ENCODE peak calls at places on chromosomes 2 and 18, in six cellular contexts. U is dorsolateral prefrontal cortex, X is AG04449, E is HL-60, W is prostate gland, J is tibial artery. G is an unnamed sample.

GRCh38 chr2:42127425-42128424 is 41.4 kb upstream of the EML4 start:
- DNase-seq in U (peak; percentile 54), X (no peak), E (no peak), W (peak; percentile 71), J (no peak), G (no peak)

GRCh38 chr2:23541453-23542334 is 156.7 kb downstream of the KLHL29 start:
- DNase-seq in U (no peak), X (no peak), E (no peak), W (no peak), J (no peak), G (no peak)

GRCh38 chr2:201936817-201937216 is 96.8 kb upstream of the FZD7 start:
- DNase-seq in U (no peak), X (no peak), E (no peak), W (no peak), J (no peak), G (no peak)

GRCh38 chr2:208172125-208172524 is 8.7 kb upstream of the CRYGA start:
- DNase-seq in U (no peak), X (no peak), E (peak; percentile 3), W (no peak), J (peak; percentile 26), G (no peak)

GRCh38 chr2:20635096-20635475 is 15.8 kb downstream of the HS1BP3 start:
- DNase-seq in U (no peak), X (no peak), E (no peak), W (no peak), J (no peak), G (no peak)

GRCh38 chr2:26997394-26997793 is 27.0 kb downstream of the MAPRE3 start:
- DNase-seq in U (no peak), X (no peak), E (no peak), W (no peak), J (no peak), G (no peak)

GRCh38 chr18:48801728-48802542 is 148.8 kb downstream of the SMAD7 start:
- DNase-seq in U (no peak), X (no peak), E (no peak), W (no peak), J (peak; percentile 15), G (no peak)

GRCh38 chr2:205835251-205835900 is 153.1 kb downstream of the NRP2 start:
- DNase-seq in U (no peak), X (no peak), E (no peak), W (no peak), J (no peak), G (peak; percentile 70)

GRCh38 chr2:112149866-112150435 is 11.8 kb downstream of the FBLN7 start:
- DNase-seq in U (no peak), X (no peak), E (no peak), W (no peak), J (no peak), G (no peak)

GRCh38 chr2:11573418-11574175 is 39.8 kb downstream of the GREB1 start:
- DNase-seq in U (no peak), X (no peak), E (no peak), W (no peak), J (no peak), G (no peak)

GRCh38 chr18:62436636-62437519 is 85.9 kb upstream of the ZCCHC2 start:
- DNase-seq in U (peak; percentile 65), X (no peak), E (peak; percentile 68), W (peak; percentile 70), J (peak; percentile 96), G (no peak)

GRCh38 chr18:79577451-79578395 is 101.9 kb upstream of the CTDP1 start:
- DNase-seq in U (no peak), X (no peak), E (peak; percentile 90), W (no peak), J (no peak), G (no peak)

GRCh38 chr18:8705941-8706544 is 687 bp downstream of the MTCL1 start:
- DNase-seq in U (no peak), X (no peak), E (peak; percentile 5), W (no peak), J (no peak), G (no peak)

GRCh38 chr2:149038442-149039212 is at the start of gene LYPD6B:
- DNase-seq in U (no peak), X (no peak), E (no peak), W (peak; percentile 69), J (no peak), G (no peak)

GRCh38 chr18:68848242-68848641 is 50.4 kb downstream of the CCDC102B start:
- DNase-seq in U (no peak), X (no peak), E (no peak), W (no peak), J (no peak), G (no peak)

GRCh38 chr18:78719821-78720220 is 259.8 kb upstream of the SALL3 start:
- DNase-seq in U (no peak), X (no peak), E (no peak), W (no peak), J (no peak), G (no peak)

GRCh38 chr2:100482741-100483140 is 12.5 kb downstream of the NMS start:
- DNase-seq in U (no peak), X (no peak), E (no peak), W (no peak), J (no peak), G (no peak)

GRCh38 chr2:109399061-109399460 is 214.7 kb downstream of the SEPTIN10 start:
- DNase-seq in U (peak; percentile 28), X (no peak), E (no peak), W (no peak), J (no peak), G (peak; percentile 52)

GRCh38 chr2:191170301-191170636 is 19.5 kb upstream of the STAT4 start:
- DNase-seq in U (no peak), X (no peak), E (no peak), W (no peak), J (no peak), G (no peak)

GRCh38 chr2:47528874-47529273 is 125.9 kb downstream of the MSH2 start:
- DNase-seq in U (no peak), X (no peak), E (no peak), W (no peak), J (no peak), G (no peak)

GRCh38 chr2:35220471-35220870 is 1135.1 kb upstream of the CRIM1 start:
- DNase-seq in U (no peak), X (no peak), E (no peak), W (no peak), J (no peak), G (no peak)

GRCh38 chr2:97722227-97722626 is 8.9 kb downstream of the ZAP70 start:
- DNase-seq in U (no peak), X (no peak), E (no peak), W (no peak), J (peak; percentile 1), G (no peak)

GRCh38 chr2:130165293-130166016 is 15.9 kb downstream of the SMPD4 start:
- DNase-seq in U (no peak), X (no peak), E (no peak), W (no peak), J (no peak), G (no peak)

GRCh38 chr2:171568085-171568484 is 45.8 kb downstream of the CYBRD1 start:
- DNase-seq in U (no peak), X (no peak), E (no peak), W (no peak), J (no peak), G (no peak)

GRCh38 chr18:22170421-22171262 is 1.3 kb downstream of the GATA6 start:
- DNase-seq in U (no peak), X (no peak), E (no peak), W (peak; percentile 54), J (peak; percentile 42), G (no peak)
- TF ChIP-seq CTCF in U (no peak), X (no peak), E (no peak), W (no peak), J (no peak), G (no peak)

DNA sequence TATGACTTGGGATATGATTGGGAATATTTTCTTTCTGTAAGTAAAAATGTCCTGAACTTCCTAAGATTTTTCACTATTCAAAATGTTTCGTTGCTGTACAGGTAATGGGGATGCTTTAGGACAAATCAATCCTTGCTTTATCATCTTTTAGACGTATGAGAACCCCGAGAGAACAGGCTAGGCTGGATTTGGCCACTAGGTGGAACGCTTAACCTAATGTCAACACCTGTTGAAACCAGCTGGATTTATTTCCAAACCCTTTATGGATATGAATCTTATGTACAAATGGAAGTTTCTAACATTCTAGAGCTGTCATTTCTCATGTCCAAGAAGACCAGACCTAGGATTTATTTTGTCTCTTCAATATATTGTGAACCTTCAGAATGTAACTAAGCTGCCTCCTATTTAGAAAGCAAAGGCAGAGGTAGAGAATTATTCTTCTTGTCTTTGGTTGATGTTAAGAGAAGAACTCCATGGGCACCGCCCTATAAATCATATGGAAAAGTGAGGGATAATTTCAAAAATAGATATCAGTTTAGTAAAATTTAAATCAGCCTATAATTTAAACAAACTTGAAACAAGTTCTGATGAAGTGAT is 96.7 kb downstream of the PMAIP1 start:
- DNase-seq in U (no peak), X (no peak), E (peak; percentile 21), W (no peak), J (no peak), G (peak; percentile 22)
- TF ChIP-seq CTCF in U (peak; percentile 71), X (peak; percentile 78), E (peak; percentile 77), W (peak; percentile 13), J (peak; percentile 6), G (peak; percentile 89)

GRCh38 chr2:195498176-195498575 is 158.8 kb upstream of the SLC39A10 start:
- DNase-seq in U (no peak), X (no peak), E (no peak), W (no peak), J (peak; percentile 37), G (no peak)
- TF ChIP-seq CTCF in U (no peak), X (no peak), E (no peak), W (no peak), J (peak; percentile 25), G (peak; percentile 30)

GRCh38 chr18:72651033-72651432 is 106.9 kb upstream of the CBLN2 start:
- DNase-seq in U (no peak), X (no peak), E (no peak), W (no peak), J (no peak), G (no peak)

GRCh38 chr18:72652990-72653593 is 109.0 kb upstream of the CBLN2 start:
- DNase-seq in U (no peak), X (no peak), E (peak; percentile 22), W (no peak), J (no peak), G (no peak)

GRCh38 chr18:72648079-72648478 is 103.9 kb upstream of the CBLN2 start:
- DNase-seq in U (no peak), X (no peak), E (no peak), W (no peak), J (no peak), G (no peak)
- TF ChIP-seq CTCF in U (no peak), X (no peak), E (no peak), W (no peak), J (no peak), G (no peak)

GRCh38 chr2:125745514-125745913 is 910.4 kb upstream of the GYPC start:
- DNase-seq in U (peak; percentile 32), X (no peak), E (no peak), W (no peak), J (no peak), G (no peak)
- TF ChIP-seq CTCF in U (peak; percentile 68), X (no peak), E (no peak), W (no peak), J (no peak), G (no peak)

GRCh38 chr2:68901199-68901515 is 30.0 kb upstream of the BMP10 start:
- DNase-seq in U (no peak), X (no peak), E (no peak), W (no peak), J (no peak), G (no peak)
- TF ChIP-seq CTCF in U (no peak), X (peak; percentile 6), E (peak; percentile 29), W (no peak), J (no peak), G (peak; percentile 40)

GRCh38 chr2:216111122-216111521 is 2.0 kb downstream of the XRCC5 start:
- DNase-seq in U (no peak), X (no peak), E (no peak), W (no peak), J (no peak), G (no peak)
- TF ChIP-seq CTCF in U (no peak), X (no peak), E (no peak), W (no peak), J (no peak), G (no peak)